ENCODE peak calls at places on chromosomes 3 and 15, in ten cellular contexts. V is NCI-H345, F is amygdala, I is hypothalamus, B is AG04449, C is PC-3, R is NCI-H2081, E is LoVo, D is tibial nerve, U is psoas muscle. O is an unnamed sample.

GRCh38 chr3:160587105-160587504 is 21.7 kb upstream of the KPNA4 start:
- DNase-seq in V (no peak), F (no peak), I (peak; percentile 1), B (no peak), C (no peak), R (no peak), E (no peak), D (no peak), U (peak; percentile 86), O (no peak)

GRCh38 chr3:127184870-127185216 is 8.1 kb upstream of the PRR23E start:
- DNase-seq in V (no peak), F (no peak), I (no peak), B (no peak), C (no peak), R (no peak), E (no peak), D (no peak), U (no peak), O (no peak)

GRCh38 chr3:184825456-184825855 is 13.5 kb downstream of the VPS8 start:
- DNase-seq in V (no peak), F (no peak), I (no peak), B (no peak), C (no peak), R (no peak), E (peak; percentile 27), D (no peak), U (no peak), O (no peak)

GRCh38 chr3:142088522-142088921 is 60.8 kb downstream of the TFDP2 start:
- DNase-seq in V (no peak), F (no peak), I (no peak), B (no peak), C (peak; percentile 29), R (no peak), E (peak; percentile 46), D (no peak), U (no peak), O (no peak)

GRCh38 chr3:195005251-195005620 is 265.7 kb downstream of the XXYLT1 start:
- DNase-seq in V (no peak), F (no peak), I (no peak), B (no peak), C (no peak), R (no peak), E (no peak), D (no peak), U (no peak), O (no peak)

GRCh38 chr3:125050486-125051172 is 5.2 kb downstream of the HEG1 start:
- DNase-seq in V (peak; percentile 77), F (no peak), I (peak; percentile 23), B (no peak), C (no peak), R (no peak), E (no peak), D (no peak), U (no peak), O (no peak)

GRCh38 chr15:100307241-100307855 is 34.4 kb downstream of the ADAMTS17 start:
- DNase-seq in V (peak; percentile 89), F (no peak), I (no peak), B (no peak), C (no peak), R (peak; percentile 85), E (no peak), D (no peak), U (no peak), O (no peak)

GRCh38 chr3:172126741-172127140 is 87.4 kb downstream of the FNDC3B start:
- DNase-seq in V (no peak), F (no peak), I (no peak), B (no peak), C (peak; percentile 25), R (no peak), E (no peak), D (no peak), U (no peak), O (no peak)

GRCh38 chr15:88447741-88448140 is 19.4 kb downstream of the MRPL46 start:
- DNase-seq in V (no peak), F (no peak), I (no peak), B (no peak), C (no peak), R (no peak), E (no peak), D (no peak), U (no peak), O (no peak)

GRCh38 chr15:39084683-39085530 is 496.0 kb upstream of the THBS1 start:
- DNase-seq in V (no peak), F (no peak), I (no peak), B (no peak), C (no peak), R (no peak), E (no peak), D (no peak), U (no peak), O (peak; percentile 93)

GRCh38 chr3:45776611-45777010 is 19.7 kb downstream of the SLC6A20 start:
- DNase-seq in V (peak; percentile 91), F (no peak), I (no peak), B (no peak), C (no peak), R (peak; percentile 81), E (no peak), D (no peak), U (no peak), O (no peak)

GRCh38 chr3:23944861-23945652 is at the start of gene NR1D2:
- DNase-seq in V (peak; percentile 72), F (peak; percentile 62), I (peak; percentile 85), B (no peak), C (peak; percentile 82), R (peak; percentile 81), E (peak; percentile 82), D (peak; percentile 64), U (peak; percentile 91), O (peak; percentile 55)

GRCh38 chr15:85579957-85580694 is 199.7 kb downstream of the AKAP13 start:
- DNase-seq in V (no peak), F (no peak), I (peak; percentile 12), B (no peak), C (no peak), R (no peak), E (no peak), D (peak; percentile 50), U (no peak), O (no peak)

GRCh38 chr3:36707623-36708409 is 56.5 kb downstream of the DCLK3 start:
- DNase-seq in V (no peak), F (no peak), I (no peak), B (peak; percentile 4), C (peak; percentile 54), R (peak; percentile 29), E (peak; percentile 16), D (no peak), U (no peak), O (no peak)

GRCh38 chr15:56871180-56871579 is 47.3 kb upstream of the TCF12 start:
- DNase-seq in V (no peak), F (no peak), I (peak; percentile 22), B (peak; percentile 21), C (peak; percentile 80), R (no peak), E (peak; percentile 53), D (no peak), U (no peak), O (no peak)

GRCh38 chr3:9295007-9295406 is 45.6 kb upstream of the SRGAP3 start:
- DNase-seq in V (no peak), F (no peak), I (no peak), B (no peak), C (no peak), R (no peak), E (no peak), D (no peak), U (no peak), O (no peak)

GRCh38 chr15:90059208-90059985 is 42.9 kb downstream of the IDH2 start:
- DNase-seq in V (no peak), F (no peak), I (peak; percentile 18), B (no peak), C (no peak), R (peak; percentile 29), E (no peak), D (peak; percentile 39), U (peak; percentile 85), O (no peak)